ENCODE peak calls at places on chromosomes 4 and X, in six cellular contexts. K is psoas muscle, B is endodermal cell, G is fibroblast of mammary gland, X is PC-3, O is heart right ventricle. Q is an unnamed sample.

GRCh38 chr4:1907848-1908525 is 36.8 kb downstream of the NSD2 start:
- DNase-seq in O (no peak), G (no peak), B (no peak), X (no peak), K (no peak), Q (no peak)

GRCh38 chr4:120753854-120754253 is 168.7 kb downstream of the PRDM5 start:
- DNase-seq in K (no peak), X (no peak), B (no peak), G (no peak), O (peak; percentile 28), Q (no peak)

GRCh38 chr4:82947498-82947897 is 47.0 kb downstream of the THAP9 start:
- DNase-seq in K (no peak), G (no peak), O (no peak), X (no peak), B (no peak), Q (no peak)

GRCh38 chr4:113355550-113356371 is 306.3 kb downstream of the ANK2 start:
- DNase-seq in O (peak; percentile 40), G (peak; percentile 96), K (peak; percentile 16), B (peak; percentile 46), X (peak; percentile 86), Q (no peak)

GRCh38 chrX:150051096-150051495 is 112.8 kb upstream of the EOLA2 start:
- DNase-seq in K (no peak), G (no peak), X (peak; percentile 92), B (no peak), O (no peak), Q (no peak)

GRCh38 chr4:83112678-83113428 is 1.7 kb downstream of the PLAC8 start:
- DNase-seq in B (no peak), G (no peak), K (no peak), O (no peak), X (no peak), Q (no peak)

GRCh38 chr4:106347167-106347566 is 21.4 kb downstream of the GIMD1 start:
- DNase-seq in B (no peak), G (no peak), X (no peak), O (no peak), K (no peak), Q (no peak)

GRCh38 chr4:113145519-113146291 is 96.3 kb downstream of the ANK2 start:
- DNase-seq in K (no peak), O (peak; percentile 44), X (no peak), G (no peak), B (peak; percentile 89), Q (no peak)

GRCh38 chr4:6222761-6223292 is 22.5 kb upstream of the JAKMIP1 start:
- DNase-seq in K (no peak), B (peak; percentile 94), G (peak; percentile 13), X (peak; percentile 2), O (no peak), Q (no peak)

GRCh38 chr4:55036405-55036804 is 89.0 kb downstream of the KDR start:
- DNase-seq in G (no peak), B (peak; percentile 72), O (no peak), K (no peak), X (no peak), Q (no peak)

GRCh38 chr4:56976283-56976877 is 1.0 kb downstream of the NOA1 start:
- DNase-seq in K (no peak), O (no peak), B (no peak), G (no peak), X (no peak), Q (no peak)

GRCh38 chrX:139203681-139204575 is 326.6 kb upstream of the F9 start:
- DNase-seq in X (peak; percentile 26), B (peak; percentile 70), O (no peak), G (peak; percentile 13), K (peak; percentile 21), Q (no peak)

GRCh38 chrX:107574054-107574683 is 54.1 kb upstream of the PRPS1 start:
- DNase-seq in G (peak; percentile 80), X (peak; percentile 84), K (no peak), B (no peak), O (no peak), Q (no peak)

GRCh38 chr4:112055100-112055499 is 90.2 kb upstream of the FAM241A start:
- DNase-seq in O (no peak), K (no peak), G (no peak), B (peak; percentile 66), X (no peak), Q (no peak)

GRCh38 chrX:75156537-75156945 is 458 bp upstream of the ABCB7 start:
- DNase-seq in K (no peak), X (no peak), B (no peak), O (no peak), G (peak; percentile 58), Q (no peak)

DNA sequence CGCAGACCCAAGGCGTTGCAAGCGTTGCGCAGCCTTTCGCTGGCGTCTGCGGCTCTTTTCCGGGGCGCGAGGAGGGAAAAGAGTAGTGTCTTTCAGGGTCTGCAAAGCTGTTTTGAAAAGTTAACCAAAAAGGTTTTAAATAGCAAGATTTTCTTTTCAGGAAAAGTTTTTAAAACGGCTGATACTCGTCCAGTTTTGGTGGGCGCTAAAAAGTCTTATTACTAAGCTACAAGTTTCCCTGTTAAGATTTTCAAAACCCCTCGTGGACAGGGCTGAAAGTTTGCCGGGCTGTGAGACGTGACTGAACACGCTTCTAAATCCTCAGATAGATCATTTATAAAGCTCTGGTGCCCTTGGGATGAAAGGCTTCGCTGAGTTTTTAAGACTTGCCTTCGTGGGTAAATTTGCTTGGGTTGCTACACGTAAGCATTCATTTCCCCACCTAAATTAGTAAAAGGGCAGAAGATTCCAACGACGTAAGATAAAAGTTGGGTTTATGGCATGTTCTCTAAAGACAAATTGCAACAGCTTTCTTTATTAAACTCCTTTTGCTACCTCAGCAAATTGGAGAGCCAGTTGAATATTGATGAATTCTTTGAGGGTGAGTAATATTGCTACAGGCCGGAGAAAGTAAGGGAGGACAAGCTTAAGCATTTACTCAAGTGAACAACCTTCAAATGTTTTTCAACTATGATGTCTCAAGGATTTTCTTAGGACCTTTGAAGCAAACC is 91.6 kb downstream of the HPRT1 start:
- DNase-seq in K (no peak), G (peak; percentile 72), X (peak; percentile 68), O (no peak), B (no peak), Q (no peak)
- H3K4me3 ChIP-seq in K (peak overlapping the region; percentile 75), G (peak overlapping the region; percentile 1), X (no peak overlapping the region), O (peak overlapping the region; percentile 51), B (peak overlapping the region; percentile 84), Q (peak overlapping the region; percentile 63)

GRCh38 chr4:76752911-76753494 is 144.9 kb downstream of the SOWAHB start:
- DNase-seq in X (peak; percentile 84), O (no peak), G (peak; percentile 100), B (no peak), K (no peak), Q (peak; percentile 72)
- TF ChIP-seq CTCF in X (no peak), O (no peak), G (no peak), B (no peak), K (no peak), Q (no peak)

DNA sequence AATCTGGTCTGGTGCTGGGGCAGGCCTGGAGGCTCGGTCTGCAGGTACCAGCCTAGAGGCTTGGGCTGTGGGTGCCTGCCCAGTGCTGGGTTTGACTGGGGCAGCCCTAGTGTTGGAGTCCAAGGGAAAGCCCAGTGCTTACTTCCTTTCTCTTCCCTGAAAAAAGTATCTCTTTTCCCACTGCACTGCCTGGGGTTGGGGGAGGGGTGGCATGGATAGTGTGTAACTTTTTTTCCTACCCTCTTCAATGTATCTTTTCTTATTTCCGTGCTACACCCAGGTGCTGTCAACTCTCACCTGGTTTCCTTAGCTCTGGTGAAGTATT is 21.6 kb downstream of the KANTR start:
- DNase-seq in G (no peak), X (no peak), K (no peak), B (no peak), O (no peak), Q (no peak)
- H3K4me3 ChIP-seq in G (no peak overlapping the region), X (no peak overlapping the region), K (peak overlapping the region; percentile 22), B (no peak overlapping the region), O (no peak overlapping the region), Q (no peak overlapping the region)

GRCh38 chr4:39044947-39045734 is 12.9 kb upstream of the TMEM156 start:
- DNase-seq in O (peak; percentile 15), K (peak; percentile 46), G (no peak), X (no peak), B (peak; percentile 78), Q (peak; percentile 72)

GRCh38 chr4:39043697-39044363 is 11.6 kb upstream of the TMEM156 start:
- DNase-seq in X (no peak), G (peak; percentile 33), O (peak; percentile 43), K (no peak), B (no peak), Q (no peak)

GRCh38 chr4:39045791-39046221 is 13.6 kb upstream of the TMEM156 start:
- DNase-seq in K (no peak), O (no peak), X (peak; percentile 22), B (no peak), G (no peak), Q (no peak)

GRCh38 chr4:39043058-39043696 is 11.0 kb upstream of the TMEM156 start:
- DNase-seq in O (no peak), B (no peak), K (no peak), X (peak; percentile 85), G (no peak), Q (no peak)

DNA sequence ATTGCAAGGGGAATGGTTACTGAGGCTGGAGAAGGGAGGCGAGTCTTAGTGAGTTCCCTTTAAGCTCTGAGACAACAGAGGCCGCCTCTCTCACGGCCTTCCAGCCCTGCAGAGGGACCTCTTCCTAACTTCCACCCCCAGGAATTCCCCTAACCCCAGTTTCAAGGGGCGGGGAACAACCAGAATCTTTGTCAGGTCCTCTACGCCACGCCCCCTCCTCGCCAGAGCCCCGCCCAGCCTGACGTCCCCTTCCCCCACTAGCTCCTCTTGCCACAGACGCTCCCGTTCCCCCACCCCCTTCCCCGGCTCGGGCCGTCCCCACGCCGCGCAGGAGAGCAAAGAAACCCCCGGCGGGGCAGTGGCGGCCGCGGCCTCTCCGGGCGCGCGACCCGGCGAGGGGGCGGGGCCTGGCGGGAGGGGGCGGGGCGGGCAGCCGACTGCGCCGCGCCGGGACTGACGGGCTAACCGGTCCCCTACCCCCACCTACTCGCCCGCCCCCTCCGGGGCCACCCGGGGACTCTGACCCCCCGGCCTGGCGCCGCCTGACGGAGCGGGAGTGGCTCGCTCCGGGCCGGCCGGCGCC is 12.2 kb upstream of the TMEM156 start:
- DNase-seq in B (peak; percentile 97), X (peak; percentile 84), O (peak; percentile 96), K (peak; percentile 90), G (peak; percentile 77), Q (peak; percentile 94)
- TF ChIP-seq CTCF in B (peak; percentile 29), X (no peak), O (no peak), K (no peak), G (no peak), Q (no peak)

DNA sequence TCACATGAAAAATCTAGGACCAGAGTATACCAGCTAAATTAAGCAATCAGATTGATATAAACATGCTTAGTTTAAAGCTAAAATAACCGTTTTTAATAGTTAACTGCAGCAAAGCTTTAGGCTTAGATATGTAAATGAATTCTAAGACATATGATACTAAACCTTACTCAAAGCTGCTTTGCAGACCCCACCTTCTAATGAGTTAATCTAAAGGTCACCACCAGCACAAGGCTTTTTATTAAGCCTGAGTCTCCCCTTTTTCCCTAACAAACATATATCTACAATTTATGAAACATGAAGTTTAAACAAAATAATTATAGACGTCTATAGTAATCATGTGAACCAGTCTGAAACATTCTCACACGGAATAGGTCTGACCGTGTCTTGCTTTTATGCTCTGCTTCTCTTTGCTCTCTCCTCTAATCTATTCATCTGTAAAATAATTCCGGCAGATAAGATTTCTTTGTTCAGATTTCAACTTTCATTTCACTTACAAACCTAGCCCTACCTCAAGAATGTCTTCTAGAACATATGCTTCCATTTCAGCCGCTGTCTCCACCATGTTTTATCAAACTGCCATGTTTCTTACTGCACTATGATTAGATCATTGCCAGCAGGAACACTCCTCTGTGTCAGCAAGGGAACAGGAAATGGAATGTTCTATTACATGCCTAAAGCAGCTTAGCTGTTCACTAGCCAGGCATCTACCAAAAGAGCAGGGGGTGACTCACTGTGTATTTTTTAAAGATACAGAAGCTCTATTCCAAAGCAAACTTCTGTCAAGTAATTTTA is 35.9 kb downstream of the ANKRD17 start:
- DNase-seq in X (peak; percentile 95), K (no peak), O (peak; percentile 87), G (peak; percentile 95), B (peak; percentile 58), Q (peak; percentile 58)
- H3K4me3 ChIP-seq in X (peak overlapping the region; percentile 69), K (peak overlapping the region; percentile 71), O (peak overlapping the region; percentile 52), G (peak overlapping the region; percentile 74), B (peak overlapping the region; percentile 1), Q (peak overlapping the region; percentile 55)

GRCh38 chr4:48947731-48948130 is 38.3 kb upstream of the CWH43 start:
- DNase-seq in K (no peak), B (no peak), X (no peak), G (no peak), O (no peak), Q (no peak)
- TF ChIP-seq CTCF in K (no peak), B (peak; percentile 41), X (no peak), G (no peak), O (no peak), Q (no peak)

Q was measured in tibial artery.